ENCODE peak calls at places on chromosomes 13 and 19, in four cellular contexts. U, R, W and Q are unnamed samples.

GRCh38 chr13:97160421-97160820 is 61.7 kb upstream of the MBNL2 start:
- DNase-seq in U (no peak), R (no peak), W (no peak), Q (no peak)

GRCh38 chr19:39335168-39335567 is 675 bp downstream of the GMFG start:
- DNase-seq in U (no peak), R (peak), W (no peak), Q (no peak)

GRCh38 chr19:13987101-13987890 is 18.8 kb downstream of the RFX1 start:
- DNase-seq in U (no peak), R (peak), W (no peak), Q (no peak)

GRCh38 chr19:19444694-19445155 is 39.2 kb downstream of the GATAD2A start:
- DNase-seq in U (no peak), R (no peak), W (no peak), Q (no peak)

GRCh38 chr13:48801255-48801654 is 147.5 kb downstream of the CYSLTR2 start:
- DNase-seq in U (no peak), R (peak), W (no peak), Q (no peak)

GRCh38 chr13:45016792-45017425 is 27.6 kb downstream of the GPALPP1 start:
- DNase-seq in U (no peak), R (no peak), W (no peak), Q (no peak)

GRCh38 chr19:28703400-28703956 is 509.5 kb downstream of the UQCRFS1 start:
- DNase-seq in U (no peak), R (no peak), W (no peak), Q (no peak)

GRCh38 chr19:50178859-50179537 is 15.9 kb upstream of the IZUMO2 start:
- DNase-seq in U (no peak), R (no peak), W (no peak), Q (no peak)

GRCh38 chr19:31350693-31351211 is 1.5 kb upstream of the TSHZ3 start:
- DNase-seq in U (peak), R (peak), W (peak), Q (no peak)

GRCh38 chr19:15248648-15249559 is 16.7 kb upstream of the EPHX3 start:
- DNase-seq in U (peak), R (no peak), W (no peak), Q (no peak)

GRCh38 chr13:71772376-71772775 is 94.6 kb downstream of the DACH1 start:
- DNase-seq in U (no peak), R (no peak), W (no peak), Q (no peak)

GRCh38 chr13:38210928-38211596 is 138.6 kb upstream of the UFM1 start:
- DNase-seq in U (no peak), R (no peak), W (no peak), Q (no peak)
- TF ChIP-seq EZH2phosphoT487 in U (no peak), R (no peak), W (no peak), Q (no peak)

DNA sequence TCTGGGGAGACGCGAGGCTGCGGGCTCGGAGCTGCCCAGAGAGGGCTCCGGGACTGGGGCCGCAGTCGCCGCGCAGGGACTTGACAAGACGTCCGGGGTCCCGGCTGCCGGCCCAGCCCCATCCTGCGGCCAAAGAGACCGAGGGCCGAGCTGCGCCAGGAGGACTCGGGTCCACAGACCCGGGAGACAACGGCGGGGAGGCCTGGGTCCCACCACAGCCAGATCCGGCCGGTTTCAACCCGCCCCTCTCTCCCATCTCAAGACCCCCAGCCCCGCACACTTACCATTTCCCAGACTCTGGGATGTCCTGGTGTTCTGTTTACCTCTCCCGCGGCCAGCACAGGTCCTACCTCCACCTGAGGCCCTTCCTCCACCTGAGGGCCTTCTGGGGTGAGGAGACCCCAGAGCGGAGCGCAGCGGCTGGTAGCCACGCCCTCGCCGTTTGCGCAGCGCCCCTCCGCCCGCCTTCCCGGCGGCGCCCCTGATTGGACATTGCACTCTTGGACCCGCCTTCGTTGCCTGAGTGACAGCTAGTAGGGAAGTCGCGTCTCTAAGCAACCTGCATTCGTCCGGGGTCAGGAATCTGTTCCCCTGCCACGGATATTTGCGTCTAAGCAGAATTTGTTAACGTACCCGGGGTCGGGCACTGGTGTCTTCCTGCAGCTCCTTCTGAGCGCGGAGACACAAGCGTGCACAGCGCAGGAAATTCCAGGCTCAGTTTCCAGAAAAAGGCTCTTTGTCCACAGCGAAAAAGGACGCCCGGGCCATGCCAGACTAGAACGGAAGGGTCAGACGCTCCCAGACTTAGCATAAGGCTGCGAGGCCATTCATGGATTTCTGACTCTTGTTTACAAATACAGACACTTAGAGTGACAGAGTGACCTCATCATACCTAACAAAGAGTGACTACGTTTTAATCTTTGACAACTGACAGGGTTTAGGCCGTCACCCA is at the start of gene ZNF709:
- DNase-seq in U (peak), R (peak), W (peak), Q (peak)
- H3K27ac ChIP-seq in U (peak), R (peak), W (peak), Q (peak)

GRCh38 chr19:53365899-53366493 is 491 bp downstream of the ZNF525 start:
- DNase-seq in U (peak), R (peak), W (peak), Q (peak)
- TF ChIP-seq EZH2phosphoT487 in U (no peak), R (no peak), W (no peak), Q (no peak)

DNA sequence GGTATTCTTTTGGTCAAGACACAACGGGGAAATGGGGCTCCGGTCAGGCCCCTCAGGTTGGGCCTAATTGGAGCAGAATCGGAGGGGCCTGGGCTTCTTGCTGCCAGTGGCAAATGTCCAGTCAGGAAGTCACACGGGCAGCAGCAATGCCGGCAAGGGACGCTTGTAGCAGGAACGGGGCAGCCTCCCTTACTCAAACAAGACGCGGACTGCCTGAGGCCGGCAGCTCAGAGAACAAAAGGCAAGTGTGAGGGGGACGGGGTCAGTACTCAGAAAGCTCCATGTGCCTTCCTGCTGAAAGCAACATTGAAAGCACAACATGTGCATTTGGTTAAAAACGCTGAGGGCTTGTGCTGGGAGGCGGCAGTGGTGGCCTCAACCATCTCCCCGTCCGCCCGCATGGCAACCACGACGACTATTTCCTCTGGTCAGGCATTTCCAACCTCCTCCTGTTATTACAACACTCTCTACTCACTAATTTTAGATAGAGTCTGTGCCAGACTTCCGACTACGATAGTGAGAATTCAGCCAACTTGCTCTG is 20.5 kb upstream of the RASA3 start:
- DNase-seq in U (peak), R (no peak), W (peak), Q (no peak)
- H3K27ac ChIP-seq in U (no peak), R (no peak), W (no peak), Q (no peak)

DNA sequence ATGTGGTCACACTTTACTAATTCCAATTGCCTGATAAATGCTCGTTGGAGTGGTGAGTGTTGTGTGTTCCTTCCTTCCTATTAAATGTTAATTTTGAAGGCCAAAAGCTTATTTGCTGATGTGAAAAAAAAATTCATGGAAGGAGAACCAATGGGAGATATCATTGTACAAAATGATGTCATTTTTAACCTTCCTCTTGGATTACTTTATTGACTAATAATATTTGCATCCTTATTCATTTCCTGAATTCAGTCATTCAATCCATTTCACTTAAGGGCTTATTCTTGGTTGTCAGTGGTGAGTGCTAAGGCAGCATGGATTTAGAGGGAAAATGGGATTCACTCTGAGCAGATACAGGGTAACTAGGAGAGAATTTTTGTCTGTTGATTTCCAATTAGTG is 216.0 kb upstream of the HTR2A start:
- DNase-seq in U (no peak), R (no peak), W (no peak), Q (no peak)
- TF ChIP-seq EZH2phosphoT487 in U (no peak), R (no peak), W (no peak), Q (no peak)